ENCODE peak calls at places on chromosomes 11 and 22, in ten cellular contexts. One of them, this sample, is unnamed. For H3K4me1, the result is how much of the 10 kb centered on the place peaks cover.

GRCh38 chr22:32204856-32205722 is at the start of gene RFPL2:
- DNase-seq in ovary: no peak
- DNase-seq in mucosa of descending colon: no peak
- DNase-seq in psoas muscle: peak
- DNase-seq in spleen: no peak
- DNase-seq in A549: peak
- DNase-seq in stomach: no peak
- DNase-seq in heart left ventricle: no peak
- DNase-seq in fibroblast of lung: peak
- DNase-seq in tibial artery: no peak
- DNase-seq in this sample: peak

GRCh38 chr11:90344546-90344945 is 121.7 kb upstream of the CHORDC1 start:
- DNase-seq in ovary: no peak
- DNase-seq in mucosa of descending colon: no peak
- DNase-seq in psoas muscle: no peak
- DNase-seq in spleen: no peak
- DNase-seq in A549: no peak
- DNase-seq in stomach: no peak
- DNase-seq in heart left ventricle: no peak
- DNase-seq in fibroblast of lung: no peak
- DNase-seq in tibial artery: no peak
- DNase-seq in this sample: no peak

GRCh38 chr11:44840526-44840925 is 110.2 kb downstream of the TP53I11 start:
- DNase-seq in ovary: no peak
- DNase-seq in mucosa of descending colon: no peak
- DNase-seq in psoas muscle: no peak
- DNase-seq in spleen: no peak
- DNase-seq in A549: no peak
- DNase-seq in stomach: no peak
- DNase-seq in heart left ventricle: no peak
- DNase-seq in fibroblast of lung: peak
- DNase-seq in tibial artery: no peak
- DNase-seq in this sample: no peak

GRCh38 chr11:95295382-95295781 is 64.4 kb upstream of the SESN3 start:
- DNase-seq in ovary: no peak
- DNase-seq in mucosa of descending colon: no peak
- DNase-seq in psoas muscle: no peak
- DNase-seq in spleen: no peak
- DNase-seq in A549: no peak
- DNase-seq in stomach: no peak
- DNase-seq in heart left ventricle: no peak
- DNase-seq in fibroblast of lung: no peak
- DNase-seq in tibial artery: no peak
- DNase-seq in this sample: no peak

GRCh38 chr11:131471976-131472375 is 101.6 kb downstream of the NTM start:
- DNase-seq in ovary: no peak
- DNase-seq in mucosa of descending colon: no peak
- DNase-seq in psoas muscle: no peak
- DNase-seq in spleen: no peak
- DNase-seq in A549: no peak
- DNase-seq in stomach: no peak
- DNase-seq in heart left ventricle: no peak
- DNase-seq in fibroblast of lung: no peak
- DNase-seq in tibial artery: no peak
- DNase-seq in this sample: no peak

GRCh38 chr11:126191379-126192073 is 19.9 kb downstream of the RPUSD4 start:
- DNase-seq in ovary: no peak
- DNase-seq in mucosa of descending colon: no peak
- DNase-seq in psoas muscle: no peak
- DNase-seq in spleen: peak
- DNase-seq in A549: no peak
- DNase-seq in stomach: no peak
- DNase-seq in heart left ventricle: no peak
- DNase-seq in fibroblast of lung: no peak
- DNase-seq in tibial artery: no peak
- DNase-seq in this sample: no peak

GRCh38 chr22:27997538-27997937 is 78.5 kb upstream of the PITPNB start:
- DNase-seq in ovary: no peak
- DNase-seq in mucosa of descending colon: no peak
- DNase-seq in psoas muscle: no peak
- DNase-seq in spleen: peak
- DNase-seq in A549: no peak
- DNase-seq in stomach: no peak
- DNase-seq in heart left ventricle: peak
- DNase-seq in fibroblast of lung: no peak
- DNase-seq in tibial artery: peak
- DNase-seq in this sample: no peak

GRCh38 chr22:25514436-25514835 is 50.0 kb upstream of the GRK3 start:
- DNase-seq in ovary: no peak
- DNase-seq in mucosa of descending colon: no peak
- DNase-seq in psoas muscle: no peak
- DNase-seq in spleen: no peak
- DNase-seq in A549: no peak
- DNase-seq in stomach: no peak
- DNase-seq in heart left ventricle: no peak
- DNase-seq in fibroblast of lung: peak
- DNase-seq in tibial artery: no peak
- DNase-seq in this sample: peak

GRCh38 chr22:35306350-35306967 is 6.8 kb downstream of the TOM1 start:
- DNase-seq in ovary: no peak
- DNase-seq in mucosa of descending colon: no peak
- DNase-seq in psoas muscle: no peak
- DNase-seq in spleen: no peak
- DNase-seq in A549: no peak
- DNase-seq in stomach: no peak
- DNase-seq in heart left ventricle: no peak
- DNase-seq in fibroblast of lung: no peak
- DNase-seq in tibial artery: no peak
- DNase-seq in this sample: no peak

GRCh38 chr22:35305525-35306070 is 5.9 kb downstream of the TOM1 start:
- DNase-seq in ovary: no peak
- DNase-seq in mucosa of descending colon: no peak
- DNase-seq in psoas muscle: no peak
- DNase-seq in spleen: peak
- DNase-seq in A549: no peak
- DNase-seq in stomach: no peak
- DNase-seq in heart left ventricle: no peak
- DNase-seq in fibroblast of lung: no peak
- DNase-seq in tibial artery: no peak
- DNase-seq in this sample: no peak

GRCh38 chr22:35299717-35300497 is at the start of gene TOM1:
- DNase-seq in ovary: peak
- DNase-seq in mucosa of descending colon: peak
- DNase-seq in psoas muscle: peak
- DNase-seq in spleen: peak
- DNase-seq in A549: peak
- DNase-seq in stomach: peak
- DNase-seq in heart left ventricle: peak
- DNase-seq in fibroblast of lung: peak
- DNase-seq in tibial artery: peak
- DNase-seq in this sample: peak

GRCh38 chr22:35301370-35301874 is 1.7 kb downstream of the TOM1 start:
- DNase-seq in ovary: no peak
- DNase-seq in mucosa of descending colon: no peak
- DNase-seq in psoas muscle: peak
- DNase-seq in spleen: peak
- DNase-seq in A549: peak
- DNase-seq in stomach: no peak
- DNase-seq in heart left ventricle: no peak
- DNase-seq in fibroblast of lung: peak
- DNase-seq in tibial artery: no peak
- DNase-seq in this sample: no peak

GRCh38 chr22:35303029-35303624 is 3.4 kb downstream of the TOM1 start:
- DNase-seq in ovary: no peak
- DNase-seq in mucosa of descending colon: no peak
- DNase-seq in psoas muscle: no peak
- DNase-seq in spleen: peak
- DNase-seq in A549: no peak
- DNase-seq in stomach: no peak
- DNase-seq in heart left ventricle: no peak
- DNase-seq in fibroblast of lung: no peak
- DNase-seq in tibial artery: no peak
- DNase-seq in this sample: no peak
- H3K4me1 ChIP-seq in ovary: under half
- H3K4me1 ChIP-seq in mucosa of descending colon: under half
- H3K4me1 ChIP-seq in psoas muscle: half or more
- H3K4me1 ChIP-seq in spleen: half or more
- H3K4me1 ChIP-seq in A549: under half
- H3K4me1 ChIP-seq in stomach: under half
- H3K4me1 ChIP-seq in heart left ventricle: half or more
- H3K4me1 ChIP-seq in fibroblast of lung: under half
- H3K4me1 ChIP-seq in tibial artery: under half
- H3K4me1 ChIP-seq in this sample: under half

DNA sequence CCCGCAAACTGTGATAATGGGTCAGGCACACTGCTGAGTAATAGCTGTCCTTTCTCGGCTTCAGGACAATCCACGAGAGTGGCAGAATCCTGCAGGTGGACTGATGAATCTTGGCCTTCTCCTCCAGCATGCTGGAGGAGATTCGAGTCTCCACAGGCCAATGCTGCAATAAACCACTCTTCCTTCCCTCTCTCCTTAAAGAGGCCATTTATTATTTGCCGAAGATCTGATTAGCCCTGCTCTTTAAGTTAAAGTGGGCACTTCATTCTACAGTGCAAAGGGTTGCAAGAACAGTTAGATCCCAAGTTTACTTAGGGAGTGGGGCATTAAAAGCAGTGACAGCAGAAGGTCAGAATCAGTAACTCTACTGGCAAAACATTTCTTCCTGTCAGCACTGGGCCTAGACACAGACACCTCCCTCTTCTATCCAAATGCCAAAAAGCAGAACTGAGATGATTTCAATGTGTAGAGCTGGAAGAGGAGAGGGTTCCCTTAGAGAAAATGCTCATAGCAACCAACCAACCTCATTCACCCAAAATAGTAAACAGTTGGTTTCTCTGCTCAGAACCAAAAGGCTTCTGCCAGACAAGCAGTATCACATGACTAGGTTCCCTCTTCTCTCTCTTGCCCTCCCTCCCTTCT is 121.7 kb downstream of the SGSM3 start:
- DNase-seq in ovary: no peak
- DNase-seq in mucosa of descending colon: no peak
- DNase-seq in psoas muscle: no peak
- DNase-seq in spleen: no peak
- DNase-seq in A549: no peak
- DNase-seq in stomach: no peak
- DNase-seq in heart left ventricle: no peak
- DNase-seq in fibroblast of lung: peak
- DNase-seq in tibial artery: no peak
- DNase-seq in this sample: peak
- H3K4me3 ChIP-seq in ovary: no peak
- H3K4me3 ChIP-seq in mucosa of descending colon: no peak
- H3K4me3 ChIP-seq in psoas muscle: peak
- H3K4me3 ChIP-seq in spleen: no peak
- H3K4me3 ChIP-seq in A549: no peak
- H3K4me3 ChIP-seq in stomach: no peak
- H3K4me3 ChIP-seq in heart left ventricle: no peak
- H3K4me3 ChIP-seq in fibroblast of lung: no peak
- H3K4me3 ChIP-seq in tibial artery: no peak
- H3K4me3 ChIP-seq in this sample: no peak

GRCh38 chr11:14538926-14539554 is 18.9 kb upstream of the PSMA1 start:
- DNase-seq in ovary: no peak
- DNase-seq in mucosa of descending colon: no peak
- DNase-seq in psoas muscle: no peak
- DNase-seq in spleen: no peak
- DNase-seq in A549: no peak
- DNase-seq in stomach: no peak
- DNase-seq in heart left ventricle: no peak
- DNase-seq in fibroblast of lung: no peak
- DNase-seq in tibial artery: no peak
- DNase-seq in this sample: no peak

GRCh38 chr11:14538271-14538925 is 18.2 kb upstream of the PSMA1 start:
- DNase-seq in ovary: no peak
- DNase-seq in mucosa of descending colon: no peak
- DNase-seq in psoas muscle: no peak
- DNase-seq in spleen: no peak
- DNase-seq in A549: no peak
- DNase-seq in stomach: no peak
- DNase-seq in heart left ventricle: no peak
- DNase-seq in fibroblast of lung: no peak
- DNase-seq in tibial artery: no peak
- DNase-seq in this sample: no peak

GRCh38 chr11:14541180-14541579 is 21.0 kb upstream of the PSMA1 start:
- DNase-seq in ovary: peak
- DNase-seq in mucosa of descending colon: no peak
- DNase-seq in psoas muscle: no peak
- DNase-seq in spleen: no peak
- DNase-seq in A549: no peak
- DNase-seq in stomach: no peak
- DNase-seq in heart left ventricle: no peak
- DNase-seq in fibroblast of lung: peak
- DNase-seq in tibial artery: no peak
- DNase-seq in this sample: no peak

GRCh38 chr11:14542384-14542783 is 22.2 kb upstream of the PSMA1 start:
- DNase-seq in ovary: no peak
- DNase-seq in mucosa of descending colon: no peak
- DNase-seq in psoas muscle: no peak
- DNase-seq in spleen: no peak
- DNase-seq in A549: no peak
- DNase-seq in stomach: no peak
- DNase-seq in heart left ventricle: no peak
- DNase-seq in fibroblast of lung: no peak
- DNase-seq in tibial artery: no peak
- DNase-seq in this sample: no peak

DNA sequence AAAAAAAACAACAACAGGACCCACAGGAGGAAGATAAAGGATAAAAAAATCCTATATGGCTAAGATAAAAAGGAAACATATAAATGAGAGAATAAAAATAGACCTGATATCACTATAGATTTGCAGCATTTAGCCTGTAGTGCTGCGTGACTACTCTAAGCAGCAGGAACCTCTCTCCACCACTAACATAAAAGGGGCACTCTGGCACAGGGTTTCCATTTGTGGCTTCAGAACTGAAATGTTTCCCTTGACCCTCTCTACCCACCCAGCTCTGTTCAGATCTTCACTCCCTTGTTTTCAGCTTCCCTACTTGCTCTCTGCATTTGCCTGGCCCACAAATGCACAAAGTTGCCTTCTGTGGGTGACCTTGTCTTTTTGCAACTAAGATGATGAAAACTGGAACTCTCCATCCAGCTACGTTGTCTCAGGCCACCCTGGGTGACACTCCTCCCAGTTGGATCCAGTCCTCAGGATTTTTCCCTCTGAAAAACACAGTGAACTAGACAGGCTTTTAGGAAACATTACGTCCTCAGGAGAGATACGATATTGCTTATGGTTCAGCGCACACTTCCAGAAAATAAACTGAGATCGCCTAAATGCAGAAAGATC is 19.8 kb upstream of the PSMA1 start:
- DNase-seq in ovary: no peak
- DNase-seq in mucosa of descending colon: no peak
- DNase-seq in psoas muscle: no peak
- DNase-seq in spleen: no peak
- DNase-seq in A549: no peak
- DNase-seq in stomach: no peak
- DNase-seq in heart left ventricle: no peak
- DNase-seq in fibroblast of lung: no peak
- DNase-seq in tibial artery: no peak
- DNase-seq in this sample: peak
- TF ChIP-seq CTCF in ovary: no peak
- TF ChIP-seq CTCF in mucosa of descending colon: no peak
- TF ChIP-seq CTCF in psoas muscle: no peak
- TF ChIP-seq CTCF in spleen: no peak
- TF ChIP-seq CTCF in A549: no peak
- TF ChIP-seq CTCF in stomach: no peak
- TF ChIP-seq CTCF in heart left ventricle: no peak
- TF ChIP-seq CTCF in fibroblast of lung: no peak
- TF ChIP-seq CTCF in tibial artery: no peak
- TF ChIP-seq CTCF in this sample: no peak

GRCh38 chr11:67288452-67289225 is 464 bp upstream of the ANKRD13D start:
- DNase-seq in ovary: peak
- DNase-seq in mucosa of descending colon: peak
- DNase-seq in psoas muscle: peak
- DNase-seq in spleen: peak
- DNase-seq in A549: peak
- DNase-seq in stomach: peak
- DNase-seq in heart left ventricle: peak
- DNase-seq in fibroblast of lung: peak
- DNase-seq in tibial artery: peak
- DNase-seq in this sample: peak
- H3K4me1 ChIP-seq in ovary: under half
- H3K4me1 ChIP-seq in mucosa of descending colon: under half
- H3K4me1 ChIP-seq in psoas muscle: under half
- H3K4me1 ChIP-seq in spleen: half or more
- H3K4me1 ChIP-seq in A549: under half
- H3K4me1 ChIP-seq in stomach: half or more
- H3K4me1 ChIP-seq in heart left ventricle: half or more
- H3K4me1 ChIP-seq in fibroblast of lung: under half
- H3K4me1 ChIP-seq in tibial artery: under half
- H3K4me1 ChIP-seq in this sample: under half